ENCODE peak calls at places on chromosomes 5 and 9, in four cellular contexts. S is fibroblast of lung, O is cardiac muscle cell, P is neural progenitor cell. R is an unnamed sample. For H3K36me3, the result is how much of the 10 kb centered on the place peaks cover.

GRCh38 chr9:113645224-113645971 is 181.9 kb downstream of the RGS3 start:
- DNase-seq in S (no peak), O (no peak), P (no peak), R (no peak)

GRCh38 chr5:132387649-132388117 is 18.2 kb downstream of the SLC22A5 start:
- DNase-seq in S (peak), O (peak), P (no peak), R (peak)

GRCh38 chr9:120310035-120310434 is 269.9 kb downstream of the CDK5RAP2 start:
- DNase-seq in S (no peak), O (no peak), P (no peak), R (no peak)

GRCh38 chr5:173331956-173332479 is 3.8 kb upstream of the STC2 start:
- DNase-seq in S (peak), O (peak), P (peak), R (no peak)

GRCh38 chr9:5622019-5622418 is 6.9 kb upstream of the RIC1 start:
- DNase-seq in S (peak), O (peak), P (no peak), R (peak)

GRCh38 chr5:131647078-131647769 is 12.2 kb upstream of the RAPGEF6 start:
- DNase-seq in S (no peak), O (no peak), P (no peak), R (no peak)

GRCh38 chr5:72185717-72186388 is 78.6 kb downstream of the MAP1B start:
- DNase-seq in S (peak), O (peak), P (no peak), R (no peak)

GRCh38 chr5:103465891-103466290 is 96.7 kb downstream of the NUDT12 start:
- DNase-seq in S (no peak), O (peak), P (no peak), R (no peak)

GRCh38 chr9:96219615-96220257 is 82.2 kb downstream of the HSD17B3 start:
- DNase-seq in S (no peak), O (peak), P (peak), R (no peak)

GRCh38 chr9:37309136-37309535 is 113.4 kb upstream of the GRHPR start:
- DNase-seq in S (no peak), O (peak), P (peak), R (peak)

GRCh38 chr5:17088051-17088450 is 129.4 kb upstream of the BASP1 start:
- DNase-seq in S (peak), O (peak), P (no peak), R (no peak)

GRCh38 chr9:18360005-18360404 is 113.9 kb upstream of the ADAMTSL1 start:
- DNase-seq in S (no peak), O (no peak), P (no peak), R (no peak)

GRCh38 chr9:124257070-124257864 is 482 bp upstream of the NEK6 start:
- DNase-seq in S (no peak), O (no peak), P (peak), R (no peak)

GRCh38 chr5:99460701-99461100 is 531.9 kb upstream of the CHD1 start:
- DNase-seq in S (no peak), O (no peak), P (no peak), R (no peak)

GRCh38 chr5:98069876-98070512 is 703.5 kb upstream of the RGMB start:
- DNase-seq in S (peak), O (peak), P (no peak), R (no peak)

GRCh38 chr5:6355294-6355693 is 23.1 kb downstream of the MED10 start:
- DNase-seq in S (no peak), O (no peak), P (no peak), R (no peak)

GRCh38 chr5:10789021-10789420 is 28.0 kb upstream of the DAP start:
- DNase-seq in S (peak), O (peak), P (no peak), R (peak)

GRCh38 chr9:110115341-110115820 is 92.6 kb downstream of the C9orf152 start:
- DNase-seq in S (peak), O (peak), P (no peak), R (no peak)

GRCh38 chr5:142110046-142110531 is 1.5 kb downstream of the NDFIP1 start:
- DNase-seq in S (peak), O (peak), P (no peak), R (no peak)

GRCh38 chr5:66477591-66477990 is 118.6 kb upstream of the MAST4 start:
- DNase-seq in S (no peak), O (peak), P (no peak), R (no peak)

GRCh38 chr5:105530716-105531261 is 1968.2 kb upstream of the NUDT12 start:
- DNase-seq in S (no peak), O (no peak), P (peak), R (no peak)

GRCh38 chr5:135135530-135136201 is 101.6 kb upstream of the PITX1 start:
- DNase-seq in S (peak), O (peak), P (no peak), R (no peak)

GRCh38 chr5:159002201-159002600 is 97.5 kb downstream of the EBF1 start:
- DNase-seq in S (no peak), O (no peak), P (no peak), R (no peak)

GRCh38 chr9:36064448-36065037 is 27.8 kb downstream of the RECK start:
- DNase-seq in S (peak), O (peak), P (no peak), R (no peak)

GRCh38 chr9:115063058-115063850 is 54.7 kb downstream of the TNC start:
- DNase-seq in S (peak), O (peak), P (no peak), R (peak)

GRCh38 chr5:124741711-124742496 is 4.5 kb downstream of the ZNF608 start:
- DNase-seq in S (peak), O (peak), P (peak), R (no peak)

GRCh38 chr5:90529939-90530677 is 724 bp upstream of the LYSMD3 start:
- DNase-seq in S (peak), O (peak), P (peak), R (peak)

GRCh38 chr5:142512680-142513042 is 173.2 kb downstream of the FGF1 start:
- DNase-seq in S (peak), O (peak), P (no peak), R (no peak)

GRCh38 chr5:124677376-124677998 is 69.0 kb downstream of the ZNF608 start:
- DNase-seq in S (peak), O (peak), P (no peak), R (no peak)

GRCh38 chr9:88400021-88400420 is 11.8 kb downstream of the SPIN1 start:
- DNase-seq in S (peak), O (peak), P (no peak), R (no peak)

GRCh38 chr9:15513335-15513734 is 2.6 kb upstream of the PSIP1 start:
- DNase-seq in S (peak), O (peak), P (peak), R (no peak)

GRCh38 chr5:120789918-120790714 is 326.0 kb downstream of the PRR16 start:
- DNase-seq in S (no peak), O (no peak), P (no peak), R (no peak)

GRCh38 chr5:135829179-135829578 is 5.3 kb upstream of the SLC25A48 start:
- DNase-seq in S (no peak), O (no peak), P (no peak), R (no peak)

GRCh38 chr5:1005904-1006655 is 2.5 kb upstream of the NKD2 start:
- DNase-seq in S (no peak), O (no peak), P (no peak), R (no peak)

GRCh38 chr9:110255417-110256141 is 728 bp downstream of the TXN start:
- DNase-seq in S (peak), O (peak), P (peak), R (no peak)

GRCh38 chr5:142857405-142857804 is 87.2 kb downstream of the ARHGAP26 start:
- DNase-seq in S (no peak), O (no peak), P (no peak), R (no peak)

GRCh38 chr5:29005386-29005785 is 1967.0 kb upstream of the CDH9 start:
- DNase-seq in S (no peak), O (no peak), P (peak), R (no peak)

DNA sequence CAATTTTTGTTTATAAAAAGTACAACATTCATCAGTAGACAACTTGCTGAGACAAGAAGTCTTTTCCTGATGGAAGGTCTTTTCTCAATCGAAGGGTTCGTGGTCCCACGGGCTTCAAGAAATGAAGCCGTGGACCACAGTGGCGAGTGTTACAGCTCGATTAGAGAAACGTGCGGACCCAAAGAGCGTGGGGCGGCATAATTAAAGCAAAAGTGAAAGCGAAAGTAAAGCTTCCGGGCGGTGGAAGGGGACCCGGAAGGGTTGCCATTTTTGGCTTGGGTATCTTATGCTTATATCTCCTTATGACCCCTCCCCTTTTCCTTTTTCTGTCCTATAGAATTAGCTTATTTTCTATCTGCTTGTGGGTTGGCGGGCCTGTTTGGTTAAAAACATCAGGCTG is 2309.4 kb upstream of the ACO1 start:
- DNase-seq in S (no peak), O (no peak), P (no peak), R (no peak)
- H3K36me3 ChIP-seq in S (under half), O (under half), P (under half), R (under half)

DNA sequence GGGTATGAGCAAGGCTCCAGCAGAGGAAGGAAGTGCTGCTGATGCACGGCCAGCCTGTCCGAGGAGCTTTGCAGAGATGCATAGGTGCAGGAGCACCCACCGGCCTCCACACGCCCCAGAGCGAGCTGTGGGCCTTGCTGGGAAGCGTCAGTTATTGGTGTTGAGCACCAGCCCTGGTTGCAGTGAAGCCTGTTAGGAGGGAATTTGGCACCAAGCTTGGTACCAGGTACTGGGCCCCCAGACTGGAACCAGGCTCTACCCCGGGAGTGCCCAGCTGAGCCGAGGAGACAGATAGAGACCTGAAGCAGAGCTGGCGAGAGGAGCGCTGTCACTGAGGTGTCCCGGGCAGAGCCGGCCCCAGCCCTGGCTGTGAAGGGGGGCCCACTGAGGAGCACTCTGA is 5.2 kb downstream of the TCF7 start:
- DNase-seq in S (no peak), O (no peak), P (no peak), R (no peak)
- H3K4me3 ChIP-seq in S (no peak), O (no peak), P (no peak), R (no peak)

GRCh38 chr9:137445275-137445807 is 4.2 kb upstream of the ENTPD8 start:
- DNase-seq in S (peak), O (peak), P (peak), R (peak)
- H3K36me3 ChIP-seq in S (under half), O (under half), P (under half), R (under half)

DNA sequence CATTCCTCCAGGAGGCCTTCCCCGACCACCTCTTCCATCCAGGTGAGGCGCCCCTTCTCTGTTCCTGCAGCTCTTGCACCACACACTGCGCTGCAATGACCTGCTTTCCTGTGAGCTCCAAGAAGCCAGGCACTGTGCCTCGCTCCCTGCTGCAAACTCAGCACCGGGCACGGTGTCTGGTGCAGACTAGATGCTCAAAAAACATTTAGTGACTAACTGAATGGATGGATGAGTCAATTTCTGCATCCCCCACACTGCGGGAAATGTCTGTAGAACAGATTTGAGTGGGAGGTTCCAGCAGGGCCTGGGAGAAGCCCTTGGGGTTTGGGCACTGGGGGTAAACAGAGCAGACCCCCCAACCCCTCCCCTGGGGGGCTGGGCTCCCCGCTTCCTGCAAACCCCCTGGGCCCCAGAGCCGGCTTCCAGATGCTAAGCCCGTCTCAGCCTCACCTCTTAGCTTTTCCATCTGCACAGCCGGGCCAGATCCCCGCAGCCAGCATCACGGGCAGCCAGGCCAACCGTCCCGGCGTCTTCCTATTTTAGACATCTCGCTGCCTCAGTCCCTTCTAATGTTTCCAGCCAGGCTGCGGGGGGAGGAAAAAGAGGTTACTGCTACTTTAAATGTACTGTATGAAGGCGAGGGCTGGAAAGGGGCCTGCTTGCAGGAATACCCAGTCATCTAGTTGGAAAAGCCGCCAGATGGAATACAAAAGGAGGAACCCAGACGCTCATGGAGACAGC is 66.9 kb upstream of the GGTA1 start:
- DNase-seq in S (peak), O (peak), P (no peak), R (no peak)
- H3K4me3 ChIP-seq in S (peak), O (no peak), P (no peak), R (no peak)

GRCh38 chr9:135821733-135822382 is 85.5 kb downstream of the CAMSAP1 start:
- DNase-seq in S (no peak), O (no peak), P (no peak), R (no peak)
- H3K36me3 ChIP-seq in S (under half), O (half or more), P (under half), R (under half)

GRCh38 chr9:121744002-121744686 is 92.7 kb downstream of the DAB2IP start:
- DNase-seq in S (peak), O (peak), P (peak), R (no peak)

GRCh38 chr9:121743441-121744001 is 92.1 kb downstream of the DAB2IP start:
- DNase-seq in S (peak), O (peak), P (peak), R (peak)

GRCh38 chr9:121746411-121746810 is 95.0 kb downstream of the DAB2IP start:
- DNase-seq in S (no peak), O (no peak), P (no peak), R (no peak)

GRCh38 chr9:121745396-121745695 is 93.9 kb downstream of the DAB2IP start:
- DNase-seq in S (no peak), O (no peak), P (no peak), R (no peak)

DNA sequence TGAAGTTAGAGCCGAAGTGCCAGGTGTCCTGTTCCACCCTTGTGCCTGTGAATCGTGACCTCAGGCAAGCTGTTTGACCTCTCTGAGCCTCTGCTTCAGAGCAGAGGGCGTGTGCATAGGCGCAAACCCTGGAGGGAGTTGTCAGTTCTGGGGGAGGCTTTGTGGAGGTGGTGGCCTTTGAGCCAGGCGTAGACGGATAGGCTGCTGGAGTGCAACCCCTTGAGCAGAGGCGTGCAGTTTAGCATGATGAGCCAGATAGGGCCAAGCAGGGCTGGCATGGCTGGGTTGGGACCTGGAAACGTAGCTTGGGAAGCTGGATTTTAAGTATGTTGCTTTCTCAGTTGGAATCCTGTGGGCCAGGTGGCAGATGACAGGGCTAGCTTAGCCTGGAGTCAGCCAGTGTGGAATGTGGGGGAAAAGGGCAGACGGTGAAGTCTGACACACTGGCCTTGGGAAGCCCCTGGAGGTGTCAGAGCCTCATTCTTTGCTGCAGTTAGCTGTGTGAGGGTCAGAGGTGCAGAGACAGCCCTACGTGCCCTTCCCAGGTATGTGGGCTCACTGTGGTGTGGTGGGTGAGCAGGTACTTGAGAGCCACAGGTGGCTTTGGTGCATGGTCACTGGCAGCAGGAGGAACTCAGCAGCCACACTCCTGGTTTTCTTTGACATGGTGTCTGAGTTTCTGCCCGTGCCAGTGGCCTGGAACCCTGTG is 93.4 kb downstream of the DAB2IP start:
- DNase-seq in S (no peak), O (no peak), P (peak), R (no peak)
- H3K4me3 ChIP-seq in S (no peak), O (no peak), P (no peak), R (no peak)